ENCODE peak calls at places on chromosomes 7 and 10, in ten cellular contexts. T, L, U, G, Y, W, F, V, A and Q are unnamed samples.

GRCh38 chr10:22620140-22620857 is 94.1 kb downstream of the PIP4K2A start:
- DNase-seq in V (no peak), U (peak), A (peak), T (no peak), Y (no peak), L (no peak), G (peak), F (peak), W (no peak), Q (peak)

GRCh38 chr7:107659666-107660065 is 962 bp upstream of the SLC26A4 start:
- DNase-seq in A (no peak), T (no peak), F (peak), U (no peak), W (no peak), V (no peak), L (no peak), G (peak), Y (no peak), Q (no peak)

GRCh38 chr7:1538544-1539345 is 8.2 kb downstream of the MAFK start:
- DNase-seq in Y (no peak), U (no peak), W (no peak), T (no peak), V (no peak), A (no peak), G (no peak), L (no peak), F (no peak), Q (no peak)

GRCh38 chr10:6473901-6474370 is 106.1 kb downstream of the PRKCQ start:
- DNase-seq in Y (no peak), L (no peak), T (no peak), G (peak), U (no peak), A (no peak), F (no peak), W (peak), V (no peak), Q (no peak)

GRCh38 chr10:103843854-103844567 is 11.4 kb downstream of the SH3PXD2A start:
- DNase-seq in A (no peak), Y (no peak), W (no peak), V (no peak), G (no peak), F (no peak), L (no peak), T (no peak), U (no peak), Q (no peak)

GRCh38 chr7:56091591-56091990 is 1.2 kb downstream of the PHKG1 start:
- DNase-seq in A (peak), V (no peak), U (peak), L (no peak), Y (no peak), T (no peak), W (no peak), F (no peak), G (peak), Q (no peak)

GRCh38 chr10:63466168-63466935 is 575 bp upstream of the JMJD1C start:
- DNase-seq in Y (peak), V (no peak), L (no peak), T (peak), A (peak), U (peak), F (peak), W (no peak), G (peak), Q (peak)

GRCh38 chr7:65477326-65477725 is 103.7 kb downstream of the ZNF92 start:
- DNase-seq in U (no peak), V (no peak), T (no peak), A (no peak), Y (peak), F (peak), W (no peak), L (no peak), G (no peak), Q (no peak)